ENCODE peak calls at places on chromosomes 16 and 17, in five cellular contexts. W is IMR-90; D is stimulated activated CD8-positive, alpha-beta memory T cell treated with anti-CD3 and anti-CD28 coated beads, Interleukin-2, amount 100 ng/mL, for 48 hours; C is D341Med; K is GM03348. T is an unnamed sample.

GRCh38 chr16:53892155-53892554 is 188.2 kb downstream of the FTO start:
- DNase-seq in D (peak), K (peak), C (peak), W (peak), T (peak)

GRCh38 chr17:35486920-35487727 is 38.6 kb upstream of the SLFN13 start:
- DNase-seq in K (peak), W (peak), C (no peak), D (peak), T (peak)

GRCh38 chr17:77822302-77823030 is 136.0 kb upstream of the TNRC6C start:
- DNase-seq in W (no peak), C (no peak), D (no peak), K (peak), T (peak)

GRCh38 chr17:27928546-27928945 is 35.4 kb upstream of the LYRM9 start:
- DNase-seq in D (no peak), K (no peak), W (no peak), C (no peak), T (no peak)

GRCh38 chr17:36213695-36214094 is 2.8 kb downstream of the CCL4L2 start:
- DNase-seq in W (no peak), K (no peak), D (no peak), C (no peak), T (no peak)

GRCh38 chr16:58187092-58187491 is 10.8 kb downstream of the CSNK2A2 start:
- DNase-seq in C (no peak), D (no peak), W (no peak), K (no peak), T (no peak)

GRCh38 chr17:39244016-39244599 is 18.4 kb upstream of the STAC2 start:
- DNase-seq in D (no peak), W (no peak), K (no peak), C (peak), T (no peak)

GRCh38 chr17:50280068-50280467 is 5.8 kb downstream of the TMEM92 start:
- DNase-seq in K (no peak), C (no peak), W (no peak), D (no peak), T (no peak)